ENCODE peak calls at places on chromosomes 2 and 18, in seven cellular contexts. Z is foreskin fibroblast, R is NCI-H510A, D is progenitor cell of endocrine pancreas, C is NCI-H345, F is A549, J is NCI-H82. P is an unnamed sample.

GRCh38 chr2:26735096-26735495 is 29.0 kb upstream of the SLC35F6 start:
- DNase-seq in Z (peak), R (no peak), D (no peak), C (no peak), F (no peak), J (no peak), P (no peak)

GRCh38 chr18:36424741-36425142 is 127.2 kb downstream of the FHOD3 start:
- DNase-seq in Z (no peak), R (no peak), D (no peak), C (no peak), F (no peak), J (peak), P (no peak)

GRCh38 chr2:95384854-95385569 is 17.5 kb upstream of the FAHD2A start:
- DNase-seq in Z (peak), R (no peak), D (no peak), C (no peak), F (no peak), J (peak), P (no peak)

GRCh38 chr18:48949051-48949605 is 1.6 kb downstream of the SMAD7 start:
- DNase-seq in Z (no peak), R (no peak), D (no peak), C (no peak), F (no peak), J (peak), P (peak)

GRCh38 chr2:23250371-23250770 is 134.6 kb upstream of the KLHL29 start:
- DNase-seq in Z (no peak), R (no peak), D (no peak), C (no peak), F (no peak), J (no peak), P (no peak)

GRCh38 chr2:56801770-56802169 is 618.0 kb downstream of the CCDC85A start:
- DNase-seq in Z (no peak), R (no peak), D (no peak), C (no peak), F (no peak), J (no peak), P (no peak)

GRCh38 chr2:126154256-126154655 is 501.7 kb upstream of the GYPC start:
- DNase-seq in Z (no peak), R (no peak), D (no peak), C (no peak), F (no peak), J (no peak), P (no peak)

GRCh38 chr2:181810823-181811695 is 80.5 kb upstream of the ITPRID2 start:
- DNase-seq in Z (peak), R (no peak), D (no peak), C (no peak), F (peak), J (no peak), P (no peak)

GRCh38 chr18:56995579-56996194 is 151.2 kb upstream of the BOD1L2 start:
- DNase-seq in Z (no peak), R (no peak), D (no peak), C (no peak), F (no peak), J (peak), P (no peak)

GRCh38 chr18:68436485-68436884 is 278.4 kb downstream of the TMX3 start:
- DNase-seq in Z (peak), R (no peak), D (no peak), C (no peak), F (no peak), J (no peak), P (no peak)

GRCh38 chr2:233079473-233079877 is 19.3 kb downstream of the INPP5D start:
- DNase-seq in Z (no peak), R (no peak), D (no peak), C (no peak), F (no peak), J (no peak), P (no peak)

GRCh38 chr2:135159191-135159590 is 107.1 kb downstream of the RAB3GAP1 start:
- DNase-seq in Z (no peak), R (no peak), D (no peak), C (no peak), F (no peak), J (no peak), P (no peak)

GRCh38 chr2:55130849-55131248 is 80.6 kb upstream of the RTN4 start:
- DNase-seq in Z (no peak), R (no peak), D (no peak), C (no peak), F (no peak), J (no peak), P (no peak)

GRCh38 chr2:230575640-230576324 is 136.9 kb upstream of the CAB39 start:
- DNase-seq in Z (no peak), R (no peak), D (no peak), C (no peak), F (no peak), J (peak), P (no peak)

GRCh38 chr2:110777531-110778311 is 45.3 kb downstream of the ACOXL start:
- DNase-seq in Z (no peak), R (no peak), D (no peak), C (no peak), F (no peak), J (no peak), P (no peak)

GRCh38 chr2:31923662-31924061 is 87.1 kb downstream of the MEMO1 start:
- DNase-seq in Z (no peak), R (no peak), D (no peak), C (no peak), F (no peak), J (no peak), P (no peak)

GRCh38 chr2:68319397-68320117 is at the start of gene CNRIP1:
- DNase-seq in Z (peak), R (peak), D (peak), C (peak), F (peak), J (peak), P (peak)

GRCh38 chr2:95721726-95722125 is 129.9 kb downstream of the TRIM43 start:
- DNase-seq in Z (no peak), R (no peak), D (no peak), C (no peak), F (no peak), J (no peak), P (no peak)

GRCh38 chr2:24816884-24817283 is 23.7 kb downstream of the CENPO start:
- DNase-seq in Z (peak), R (no peak), D (no peak), C (no peak), F (no peak), J (no peak), P (no peak)

GRCh38 chr2:238513346-238513745 is 86.6 kb downstream of the ASB1 start:
- DNase-seq in Z (peak), R (no peak), D (no peak), C (peak), F (peak), J (peak), P (peak)

GRCh38 chr2:236434593-236434992 is 135.0 kb upstream of the ACKR3 start:
- DNase-seq in Z (no peak), R (no peak), D (no peak), C (peak), F (no peak), J (no peak), P (no peak)

GRCh38 chr2:37617119-37617892 is 54.1 kb downstream of the CDC42EP3 start:
- DNase-seq in Z (no peak), R (no peak), D (no peak), C (peak), F (no peak), J (peak), P (no peak)

GRCh38 chr2:98487806-98488189 is 43.1 kb downstream of the INPP4A start:
- DNase-seq in Z (peak), R (no peak), D (no peak), C (no peak), F (peak), J (peak), P (peak)

GRCh38 chr2:12613137-12613912 is 103.4 kb upstream of the TRIB2 start:
- DNase-seq in Z (no peak), R (peak), D (no peak), C (peak), F (no peak), J (peak), P (peak)

GRCh38 chr2:237291138-237291792 is 122.7 kb downstream of the COL6A3 start:
- DNase-seq in Z (peak), R (peak), D (no peak), C (peak), F (peak), J (peak), P (peak)

GRCh38 chr2:42102606-42103450 is 55.0 kb downstream of the PKDCC start:
- DNase-seq in Z (no peak), R (no peak), D (peak), C (no peak), F (no peak), J (no peak), P (no peak)

GRCh38 chr2:118945921-118946320 is 3.9 kb downstream of the MARCO start:
- DNase-seq in Z (no peak), R (no peak), D (no peak), C (no peak), F (no peak), J (no peak), P (no peak)

GRCh38 chr2:27809761-27810241 is 38.3 kb downstream of the MRPL33 start:
- DNase-seq in Z (peak), R (no peak), D (no peak), C (no peak), F (peak), J (no peak), P (peak)

GRCh38 chr18:78242307-78242643 is 737.3 kb upstream of the SALL3 start:
- DNase-seq in Z (no peak), R (no peak), D (no peak), C (no peak), F (no peak), J (no peak), P (no peak)

P was measured in SJCRH30.